ENCODE peak calls at places on chromosomes 4 and X, in seven cellular contexts. Q is right cardiac atrium; N is NCI-H2029 treated with DMSO at 0.1 percent for 48 hours; G is endodermal cell; F is GM12878; V is amniotic stem cell; L is stimulated activated CD8-positive, alpha-beta memory T cell treated with anti-CD3 and anti-CD28 coated beads, Interleukin-7, amount 100 ng/mL, for 1 hour. K is an unnamed sample.

GRCh38 chrX:53594354-53594753 is 92.2 kb downstream of the HUWE1 start:
- DNase-seq in Q (no peak), N (no peak), G (no peak), F (no peak), V (peak), L (no peak), K (no peak)

GRCh38 chr4:173547889-173548288 is 17.9 kb upstream of the HAND2 start:
- DNase-seq in Q (no peak), N (no peak), G (no peak), F (no peak), V (no peak), L (no peak), K (no peak)

GRCh38 chrX:79176028-79176427 is 31.5 kb downstream of the GPR174 start:
- DNase-seq in Q (no peak), N (no peak), G (no peak), F (no peak), V (no peak), L (no peak), K (no peak)

GRCh38 chr4:173752610-173753009 is 222.6 kb upstream of the HAND2 start:
- DNase-seq in Q (no peak), N (no peak), G (peak), F (no peak), V (no peak), L (no peak), K (no peak)

GRCh38 chr4:111957992-111958391 is 187.3 kb upstream of the FAM241A start:
- DNase-seq in Q (no peak), N (no peak), G (no peak), F (no peak), V (no peak), L (no peak), K (no peak)

GRCh38 chrX:72576161-72576896 is 3.7 kb upstream of the HDAC8 start:
- DNase-seq in Q (no peak), N (no peak), G (no peak), F (no peak), V (no peak), L (no peak), K (no peak)

GRCh38 chr4:122744229-122744628 is 11.7 kb downstream of the BBS12 start:
- DNase-seq in Q (no peak), N (no peak), G (no peak), F (no peak), V (no peak), L (no peak), K (no peak)

GRCh38 chr4:168664242-168664897 is 167.5 kb downstream of the PALLD start:
- DNase-seq in Q (no peak), N (no peak), G (no peak), F (no peak), V (no peak), L (no peak), K (no peak)